ENCODE peak calls at places on chromosome 18, in four cellular contexts. G, N, H and K are unnamed samples.

GRCh38 chr18:51653507-51654213 is 456.2 kb upstream of the MEX3C start:
- DNase-seq in N (no peak), G (no peak), H (no peak), K (no peak)

GRCh38 chr18:62937065-62937464 is 221.7 kb downstream of the PHLPP1 start:
- DNase-seq in H (no peak), N (no peak), G (no peak), K (no peak)

GRCh38 chr18:59249186-59249774 is 24.0 kb downstream of the RAX start:
- DNase-seq in G (peak; percentile 31), H (peak; percentile 73), N (peak; percentile 76), K (no peak)

GRCh38 chr18:267380-267687 is 513 bp downstream of the THOC1 start:
- DNase-seq in H (no peak), N (no peak), G (no peak), K (no peak)

GRCh38 chr18:66533693-66534092 is 70.2 kb downstream of the CDH19 start:
- DNase-seq in H (no peak), N (no peak), G (no peak), K (no peak)

GRCh38 chr18:48563027-48563426 is 24.2 kb downstream of the CTIF start:
- DNase-seq in G (peak; percentile 71), N (peak; percentile 92), H (no peak), K (no peak)

GRCh38 chr18:49894827-49895226 is 81.5 kb upstream of the ACAA2 start:
- DNase-seq in H (no peak), N (no peak), G (no peak), K (no peak)

GRCh38 chr18:45275367-45276113 is 339.7 kb upstream of the SLC14A2 start:
- DNase-seq in N (peak; percentile 31), G (no peak), H (no peak), K (no peak)

GRCh38 chr18:59952283-59953007 is 52.6 kb downstream of the PMAIP1 start:
- DNase-seq in H (no peak), N (no peak), G (no peak), K (no peak)

GRCh38 chr18:77223221-77223639 is 26.4 kb upstream of the GALR1 start:
- DNase-seq in H (no peak), G (no peak), N (no peak), K (no peak)

GRCh38 chr18:63439334-63439733 is 17.1 kb upstream of the VPS4B start:
- DNase-seq in G (peak; percentile 17), H (peak; percentile 59), N (peak; percentile 51), K (no peak)

GRCh38 chr18:51278045-51278649 is 80.7 kb upstream of the MEX3C start:
- DNase-seq in G (peak; percentile 30), H (no peak), N (peak; percentile 24), K (no peak)

GRCh38 chr18:48392266-48392665 is 16.9 kb downstream of the ZBTB7C start:
- DNase-seq in G (no peak), H (no peak), N (no peak), K (no peak)

GRCh38 chr18:28183418-28184078 is 6.6 kb upstream of the CDH2 start:
- DNase-seq in H (no peak), N (peak; percentile 79), G (peak; percentile 12), K (no peak)

GRCh38 chr18:9643549-9643948 is 29.2 kb upstream of the PPP4R1 start:
- DNase-seq in G (peak; percentile 61), H (no peak), N (peak; percentile 98), K (no peak)

GRCh38 chr18:35868919-35869318 is 103.6 kb upstream of the RMP24 start:
- DNase-seq in H (no peak), G (no peak), N (no peak), K (no peak)

GRCh38 chr18:22166070-22166972 is 3.1 kb upstream of the GATA6 start:
- DNase-seq in G (no peak), H (no peak), N (no peak), K (no peak)

GRCh38 chr18:34611904-34612303 is 98.2 kb upstream of the DTNA start:
- DNase-seq in G (no peak), N (no peak), H (no peak), K (no peak)

GRCh38 chr18:56748698-56749268 is 97.6 kb downstream of the WDR7 start:
- DNase-seq in G (no peak), H (peak; percentile 42), N (peak; percentile 43), K (no peak)

GRCh38 chr18:12946549-12947354 is 1.1 kb upstream of the SEH1L start:
- DNase-seq in N (peak; percentile 85), G (peak; percentile 17), H (peak; percentile 70), K (no peak)

GRCh38 chr18:62118324-62118723 is 68.5 kb downstream of the PIGN start:
- DNase-seq in G (no peak), H (no peak), N (peak; percentile 71), K (no peak)

GRCh38 chr18:44802508-44802907 is 121.8 kb downstream of the SETBP1 start:
- DNase-seq in H (no peak), G (no peak), N (peak; percentile 60), K (no peak)

GRCh38 chr18:33116376-33116775 is 324.1 kb downstream of the CCDC178 start:
- DNase-seq in H (no peak), N (no peak), G (no peak), K (no peak)

GRCh38 chr18:74857901-74858300 is 260.2 kb downstream of the ZNF407 start:
- DNase-seq in N (no peak), H (no peak), G (no peak), K (no peak)

GRCh38 chr18:48815581-48816324 is 135.0 kb downstream of the SMAD7 start:
- DNase-seq in H (no peak), G (no peak), N (peak; percentile 66), K (no peak)

GRCh38 chr18:57839942-57840381 is 36.8 kb upstream of the ATP8B1 start:
- DNase-seq in N (peak; percentile 77), G (no peak), H (no peak), K (no peak)

GRCh38 chr18:56173542-56174220 is 464.7 kb downstream of the TXNL1 start:
- DNase-seq in G (no peak), N (peak; percentile 27), H (no peak), K (no peak)

GRCh38 chr18:45783097-45784075 is 42.1 kb upstream of the SIGLEC15 start:
- DNase-seq in N (peak; percentile 67), G (no peak), H (no peak), K (no peak)

GRCh38 chr18:58495202-58495601 is 133.7 kb downstream of the ALPK2 start:
- DNase-seq in H (no peak), G (no peak), N (no peak), K (no peak)

GRCh38 chr18:56207989-56208388 is 430.4 kb downstream of the TXNL1 start:
- DNase-seq in N (no peak), G (no peak), H (no peak), K (no peak)

GRCh38 chr18:2192562-2192961 is 378.7 kb downstream of the METTL4 start:
- DNase-seq in N (peak; percentile 18), G (peak; percentile 5), H (no peak), K (no peak)

GRCh38 chr18:61308795-61309393 is 24.3 kb upstream of the CDH20 start:
- DNase-seq in H (no peak), N (peak; percentile 4), G (no peak), K (no peak)

GRCh38 chr18:3995476-3996102 is 459.5 kb downstream of the DLGAP1 start:
- DNase-seq in N (peak; percentile 58), G (no peak), H (peak; percentile 69), K (no peak)

GRCh38 chr18:74430231-74430630 is 26.9 kb downstream of the DIPK1C start:
- DNase-seq in G (no peak), N (no peak), H (no peak), K (no peak)

GRCh38 chr18:12890500-12890899 is 6.5 kb upstream of the PTPN2 start:
- DNase-seq in G (no peak), H (no peak), N (no peak), K (no peak)

GRCh38 chr18:40094441-40094840 is 1860.6 kb upstream of the PIK3C3 start:
- DNase-seq in N (peak; percentile 55), G (no peak), H (no peak), K (no peak)